ENCODE peak calls at places on chromosomes 13 and 19, in five cellular contexts. I, T, F, B and V are unnamed samples.

GRCh38 chr19:8208710-8209110 is 460 bp upstream of the CERS4 start:
- DNase-seq in T (no peak), B (no peak), F (no peak), I (no peak), V (no peak)

GRCh38 chr19:8366121-8366581 is 2.2 kb downstream of the ANGPTL4 start:
- DNase-seq in F (no peak), T (no peak), B (no peak), I (peak; percentile 30), V (peak; percentile 36)

GRCh38 chr19:39845621-39846175 is 481 bp downstream of the FBL start:
- DNase-seq in T (no peak), I (no peak), F (peak; percentile 65), B (no peak), V (no peak)

GRCh38 chr13:53405616-53406015 is 377.0 kb downstream of the OLFM4 start:
- DNase-seq in F (no peak), I (no peak), T (no peak), B (no peak), V (no peak)

GRCh38 chr13:46354143-46355087 is 32.6 kb downstream of the RUBCNL start:
- DNase-seq in B (no peak), F (no peak), T (peak; percentile 65), I (no peak), V (no peak)

GRCh38 chr13:88144580-88144979 is 473.4 kb downstream of the SLITRK5 start:
- DNase-seq in B (no peak), F (no peak), I (no peak), T (no peak), V (no peak)

GRCh38 chr13:41905600-41906254 is 55.2 kb downstream of the VWA8 start:
- DNase-seq in B (no peak), F (no peak), I (no peak), T (no peak), V (no peak)

GRCh38 chr19:49042177-49042576 is 1.5 kb upstream of the CGB5 start:
- DNase-seq in T (no peak), I (no peak), B (no peak), F (no peak), V (no peak)

GRCh38 chr19:51119089-51119488 is 5.6 kb upstream of the SIGLEC9 start:
- DNase-seq in T (no peak), I (no peak), B (no peak), F (no peak), V (no peak)

GRCh38 chr13:50353651-50354415 is 338.6 kb downstream of the KCNRG start:
- DNase-seq in T (peak; percentile 15), I (no peak), B (no peak), F (no peak), V (no peak)

GRCh38 chr13:43303040-43303729 is 279.8 kb downstream of the DNAJC15 start:
- DNase-seq in T (no peak), B (peak; percentile 58), F (no peak), I (peak; percentile 56), V (no peak)

GRCh38 chr19:29519146-29519545 is 6.6 kb upstream of the VSTM2B start:
- DNase-seq in F (peak; percentile 39), T (no peak), B (no peak), I (peak; percentile 5), V (peak; percentile 30)

GRCh38 chr19:40337107-40337506 is 11.1 kb downstream of the C19orf47 start:
- DNase-seq in I (no peak), B (no peak), F (no peak), T (no peak), V (no peak)

GRCh38 chr13:71964491-71965108 is 97.6 kb upstream of the DACH1 start:
- DNase-seq in I (no peak), T (no peak), B (no peak), F (no peak), V (no peak)

GRCh38 chr19:2160384-2160783 is 3.3 kb upstream of the DOT1L start:
- DNase-seq in B (no peak), I (no peak), T (no peak), F (no peak), V (no peak)

GRCh38 chr13:93289842-93290241 is 63.2 kb downstream of the GPC6 start:
- DNase-seq in I (no peak), F (no peak), B (no peak), T (no peak), V (no peak)

GRCh38 chr19:4238831-4239230 is 8.0 kb upstream of the YJU2 start:
- DNase-seq in F (no peak), T (no peak), B (no peak), I (no peak), V (no peak)

GRCh38 chr13:27053902-27054595 is 117.6 kb downstream of the USP12 start:
- DNase-seq in B (no peak), T (peak; percentile 43), F (no peak), I (no peak), V (no peak)

GRCh38 chr13:37194428-37194861 is 89.0 kb upstream of the CSNK1A1L start:
- DNase-seq in B (no peak), I (no peak), F (no peak), T (peak; percentile 6), V (no peak)

GRCh38 chr13:23956106-23956505 is 58.8 kb upstream of the C1QTNF9B start:
- DNase-seq in T (no peak), B (no peak), F (no peak), I (no peak), V (no peak)

GRCh38 chr13:29577135-29578051 is 18.1 kb downstream of the SLC7A1 start:
- DNase-seq in F (no peak), T (no peak), B (peak; percentile 38), I (no peak), V (no peak)

GRCh38 chr13:39462906-39463305 is 140.1 kb downstream of the LHFPL6 start:
- DNase-seq in B (no peak), T (no peak), I (no peak), F (no peak), V (no peak)

GRCh38 chr13:75635621-75636338 is at the start of gene LMO7:
- DNase-seq in F (peak; percentile 84), I (peak; percentile 61), B (peak; percentile 9), T (no peak), V (peak; percentile 64)

GRCh38 chr19:15187026-15188007 is 13.5 kb downstream of the NOTCH3 start:
- DNase-seq in I (no peak), T (no peak), B (no peak), F (no peak), V (no peak)

GRCh38 chr19:4933528-4933927 is 24.2 kb downstream of the UHRF1 start:
- DNase-seq in I (no peak), T (no peak), B (no peak), F (no peak), V (no peak)

GRCh38 chr19:29268721-29269483 is 56.0 kb upstream of the UQCRFS1 start:
- DNase-seq in T (no peak), I (no peak), B (no peak), F (peak; percentile 43), V (no peak)

GRCh38 chr13:22812793-22813192 is 368.0 kb upstream of the SGCG start:
- DNase-seq in F (no peak), B (no peak), I (no peak), T (no peak), V (no peak)

GRCh38 chr13:44746690-44747089 is 170.6 kb upstream of the TSC22D1 start:
- DNase-seq in I (no peak), F (no peak), T (no peak), B (no peak), V (no peak)

GRCh38 chr19:48780684-48781391 is 25.5 kb downstream of the FGF21 start:
- DNase-seq in B (no peak), I (no peak), F (no peak), T (no peak), V (no peak)